ENCODE peak calls at places on chromosomes 4 and X, in eight cellular contexts. One of them, this sample, is unnamed.

GRCh38 chr4:1208266-1208961 is 36.0 kb upstream of the SPON2 start:
- DNase-seq in astrocyte of the spinal cord: no peak
- DNase-seq in tibial nerve: no peak
- DNase-seq in PC-3: no peak
- DNase-seq in Panc1: no peak
- DNase-seq in right atrium auricular region: no peak
- DNase-seq in cardiac fibroblast: peak
- DNase-seq in suprapubic skin: peak
- DNase-seq in this sample: no peak

GRCh38 chr4:59553739-59554126 is 1646.4 kb upstream of the ADGRL3 start:
- DNase-seq in suprapubic skin: no peak
- DNase-seq in tibial nerve: no peak
- DNase-seq in PC-3: peak
- DNase-seq in right atrium auricular region: no peak
- DNase-seq in cardiac fibroblast: peak
- DNase-seq in astrocyte of the spinal cord: peak
- DNase-seq in Panc1: peak
- DNase-seq in this sample: peak

GRCh38 chr4:84673475-84674230 is 90.7 kb downstream of the CDS1 start:
- DNase-seq in PC-3: peak
- DNase-seq in tibial nerve: no peak
- DNase-seq in suprapubic skin: no peak
- DNase-seq in astrocyte of the spinal cord: peak
- DNase-seq in right atrium auricular region: no peak
- DNase-seq in Panc1: no peak
- DNase-seq in cardiac fibroblast: peak
- DNase-seq in this sample: peak

GRCh38 chr4:76830612-76831474 is 67.1 kb downstream of the SOWAHB start:
- DNase-seq in PC-3: peak
- DNase-seq in suprapubic skin: no peak
- DNase-seq in tibial nerve: no peak
- DNase-seq in right atrium auricular region: peak
- DNase-seq in cardiac fibroblast: peak
- DNase-seq in Panc1: peak
- DNase-seq in astrocyte of the spinal cord: peak
- DNase-seq in this sample: peak

GRCh38 chr4:1488831-1489638 is 82.8 kb upstream of the NKX1-1 start:
- DNase-seq in astrocyte of the spinal cord: no peak
- DNase-seq in Panc1: no peak
- DNase-seq in cardiac fibroblast: no peak
- DNase-seq in tibial nerve: no peak
- DNase-seq in PC-3: no peak
- DNase-seq in right atrium auricular region: no peak
- DNase-seq in suprapubic skin: peak
- DNase-seq in this sample: no peak

GRCh38 chrX:15567886-15568616 is 32.7 kb downstream of the ACE2 start:
- DNase-seq in cardiac fibroblast: peak
- DNase-seq in astrocyte of the spinal cord: no peak
- DNase-seq in PC-3: peak
- DNase-seq in suprapubic skin: no peak
- DNase-seq in right atrium auricular region: no peak
- DNase-seq in tibial nerve: no peak
- DNase-seq in Panc1: no peak
- DNase-seq in this sample: no peak

GRCh38 chrX:63746715-63747114 is 38.3 kb downstream of the ARHGEF9 start:
- DNase-seq in tibial nerve: no peak
- DNase-seq in Panc1: no peak
- DNase-seq in suprapubic skin: no peak
- DNase-seq in cardiac fibroblast: no peak
- DNase-seq in astrocyte of the spinal cord: no peak
- DNase-seq in PC-3: no peak
- DNase-seq in right atrium auricular region: no peak
- DNase-seq in this sample: no peak

GRCh38 chr4:188439641-188440311 is 300.5 kb downstream of the TRIML1 start:
- DNase-seq in suprapubic skin: no peak
- DNase-seq in cardiac fibroblast: peak
- DNase-seq in PC-3: peak
- DNase-seq in tibial nerve: no peak
- DNase-seq in astrocyte of the spinal cord: no peak
- DNase-seq in right atrium auricular region: no peak
- DNase-seq in Panc1: no peak
- DNase-seq in this sample: no peak

GRCh38 chr4:95363579-95363965 is 185.2 kb downstream of the UNC5C start:
- DNase-seq in right atrium auricular region: no peak
- DNase-seq in cardiac fibroblast: no peak
- DNase-seq in PC-3: no peak
- DNase-seq in tibial nerve: no peak
- DNase-seq in astrocyte of the spinal cord: no peak
- DNase-seq in Panc1: no peak
- DNase-seq in suprapubic skin: no peak
- DNase-seq in this sample: peak

GRCh38 chr4:113288257-113288656 is 238.8 kb downstream of the ANK2 start:
- DNase-seq in PC-3: no peak
- DNase-seq in cardiac fibroblast: no peak
- DNase-seq in tibial nerve: no peak
- DNase-seq in right atrium auricular region: no peak
- DNase-seq in suprapubic skin: no peak
- DNase-seq in Panc1: no peak
- DNase-seq in astrocyte of the spinal cord: no peak
- DNase-seq in this sample: no peak

GRCh38 chr4:101103381-101104142 is 243.8 kb downstream of the PPP3CA start:
- DNase-seq in suprapubic skin: no peak
- DNase-seq in astrocyte of the spinal cord: peak
- DNase-seq in cardiac fibroblast: peak
- DNase-seq in right atrium auricular region: no peak
- DNase-seq in PC-3: no peak
- DNase-seq in tibial nerve: no peak
- DNase-seq in Panc1: no peak
- DNase-seq in this sample: peak

GRCh38 chrX:105190252-105190853 is 30.1 kb downstream of the TEX13A start:
- DNase-seq in suprapubic skin: no peak
- DNase-seq in astrocyte of the spinal cord: peak
- DNase-seq in cardiac fibroblast: peak
- DNase-seq in Panc1: peak
- DNase-seq in right atrium auricular region: no peak
- DNase-seq in PC-3: peak
- DNase-seq in tibial nerve: no peak
- DNase-seq in this sample: peak

GRCh38 chr4:148515248-148515647 is 73.0 kb upstream of the NR3C2 start:
- DNase-seq in cardiac fibroblast: peak
- DNase-seq in astrocyte of the spinal cord: peak
- DNase-seq in Panc1: no peak
- DNase-seq in tibial nerve: no peak
- DNase-seq in suprapubic skin: no peak
- DNase-seq in PC-3: peak
- DNase-seq in right atrium auricular region: no peak
- DNase-seq in this sample: no peak

GRCh38 chrX:74251006-74251930 is 52.7 kb upstream of the ZCCHC13 start:
- DNase-seq in PC-3: peak
- DNase-seq in astrocyte of the spinal cord: no peak
- DNase-seq in tibial nerve: no peak
- DNase-seq in Panc1: no peak
- DNase-seq in suprapubic skin: no peak
- DNase-seq in cardiac fibroblast: peak
- DNase-seq in right atrium auricular region: no peak
- DNase-seq in this sample: peak

GRCh38 chr4:17523626-17524025 is 8.7 kb downstream of the CLRN2 start:
- DNase-seq in suprapubic skin: no peak
- DNase-seq in tibial nerve: no peak
- DNase-seq in cardiac fibroblast: no peak
- DNase-seq in astrocyte of the spinal cord: no peak
- DNase-seq in Panc1: no peak
- DNase-seq in right atrium auricular region: no peak
- DNase-seq in PC-3: no peak
- DNase-seq in this sample: no peak

GRCh38 chr4:147157860-147158701 is 212.4 kb upstream of the TTC29 start:
- DNase-seq in cardiac fibroblast: peak
- DNase-seq in Panc1: no peak
- DNase-seq in suprapubic skin: peak
- DNase-seq in PC-3: peak
- DNase-seq in tibial nerve: no peak
- DNase-seq in right atrium auricular region: no peak
- DNase-seq in astrocyte of the spinal cord: peak
- DNase-seq in this sample: peak

GRCh38 chr4:112516076-112516385 is at the start of gene NEUROG2:
- DNase-seq in tibial nerve: no peak
- DNase-seq in PC-3: no peak
- DNase-seq in right atrium auricular region: no peak
- DNase-seq in Panc1: no peak
- DNase-seq in suprapubic skin: no peak
- DNase-seq in astrocyte of the spinal cord: no peak
- DNase-seq in cardiac fibroblast: no peak
- DNase-seq in this sample: no peak

GRCh38 chr4:73447701-73448100 is 11.7 kb downstream of the AFP start:
- DNase-seq in cardiac fibroblast: peak
- DNase-seq in suprapubic skin: no peak
- DNase-seq in right atrium auricular region: no peak
- DNase-seq in astrocyte of the spinal cord: peak
- DNase-seq in PC-3: peak
- DNase-seq in Panc1: no peak
- DNase-seq in tibial nerve: no peak
- DNase-seq in this sample: no peak

GRCh38 chrX:133983243-133983973 is 2.0 kb downstream of the GPC3 start:
- DNase-seq in tibial nerve: no peak
- DNase-seq in cardiac fibroblast: no peak
- DNase-seq in astrocyte of the spinal cord: no peak
- DNase-seq in Panc1: no peak
- DNase-seq in PC-3: no peak
- DNase-seq in right atrium auricular region: no peak
- DNase-seq in suprapubic skin: no peak
- DNase-seq in this sample: no peak

GRCh38 chrX:76802698-76803097 is 375.2 kb downstream of the MAGEE1 start:
- DNase-seq in right atrium auricular region: no peak
- DNase-seq in cardiac fibroblast: peak
- DNase-seq in PC-3: peak
- DNase-seq in suprapubic skin: no peak
- DNase-seq in Panc1: no peak
- DNase-seq in astrocyte of the spinal cord: no peak
- DNase-seq in tibial nerve: no peak
- DNase-seq in this sample: peak

GRCh38 chrX:131270085-131270484 is 19.0 kb downstream of the IGSF1 start:
- DNase-seq in PC-3: no peak
- DNase-seq in Panc1: no peak
- DNase-seq in cardiac fibroblast: no peak
- DNase-seq in suprapubic skin: no peak
- DNase-seq in astrocyte of the spinal cord: no peak
- DNase-seq in tibial nerve: no peak
- DNase-seq in right atrium auricular region: no peak
- DNase-seq in this sample: no peak

GRCh38 chr4:17781831-17782287 is 438 bp upstream of the FAM184B start:
- DNase-seq in suprapubic skin: no peak
- DNase-seq in PC-3: no peak
- DNase-seq in Panc1: no peak
- DNase-seq in astrocyte of the spinal cord: no peak
- DNase-seq in right atrium auricular region: no peak
- DNase-seq in cardiac fibroblast: no peak
- DNase-seq in tibial nerve: no peak
- DNase-seq in this sample: no peak

GRCh38 chrX:132671229-132671641 is 182.4 kb upstream of the MBNL3 start:
- DNase-seq in astrocyte of the spinal cord: no peak
- DNase-seq in cardiac fibroblast: no peak
- DNase-seq in right atrium auricular region: no peak
- DNase-seq in suprapubic skin: no peak
- DNase-seq in tibial nerve: no peak
- DNase-seq in Panc1: no peak
- DNase-seq in PC-3: peak
- DNase-seq in this sample: no peak

GRCh38 chr4:16011173-16011572 is 48.2 kb upstream of the FGFBP2 start:
- DNase-seq in suprapubic skin: no peak
- DNase-seq in PC-3: no peak
- DNase-seq in Panc1: no peak
- DNase-seq in cardiac fibroblast: no peak
- DNase-seq in astrocyte of the spinal cord: no peak
- DNase-seq in tibial nerve: no peak
- DNase-seq in right atrium auricular region: no peak
- DNase-seq in this sample: no peak

GRCh38 chrX:39619182-39620009 is 478.4 kb downstream of the BCOR start:
- DNase-seq in cardiac fibroblast: peak
- DNase-seq in astrocyte of the spinal cord: no peak
- DNase-seq in tibial nerve: no peak
- DNase-seq in right atrium auricular region: no peak
- DNase-seq in Panc1: no peak
- DNase-seq in PC-3: peak
- DNase-seq in suprapubic skin: no peak
- DNase-seq in this sample: peak

GRCh38 chr4:89509708-89510269 is 202.2 kb upstream of the GPRIN3 start:
- DNase-seq in tibial nerve: no peak
- DNase-seq in PC-3: no peak
- DNase-seq in cardiac fibroblast: peak
- DNase-seq in suprapubic skin: no peak
- DNase-seq in astrocyte of the spinal cord: peak
- DNase-seq in right atrium auricular region: no peak
- DNase-seq in Panc1: no peak
- DNase-seq in this sample: peak

GRCh38 chr4:38160487-38161207 is 200.4 kb downstream of the PTTG2 start:
- DNase-seq in Panc1: no peak
- DNase-seq in cardiac fibroblast: peak
- DNase-seq in suprapubic skin: no peak
- DNase-seq in astrocyte of the spinal cord: peak
- DNase-seq in right atrium auricular region: peak
- DNase-seq in tibial nerve: no peak
- DNase-seq in PC-3: peak
- DNase-seq in this sample: peak

GRCh38 chr4:141467225-141467624 is 169.2 kb upstream of the IL15 start:
- DNase-seq in tibial nerve: no peak
- DNase-seq in suprapubic skin: no peak
- DNase-seq in cardiac fibroblast: no peak
- DNase-seq in astrocyte of the spinal cord: no peak
- DNase-seq in PC-3: no peak
- DNase-seq in right atrium auricular region: no peak
- DNase-seq in Panc1: no peak
- DNase-seq in this sample: no peak
- TF ChIP-seq CTCF in tibial nerve: no peak
- TF ChIP-seq CTCF in suprapubic skin: no peak
- TF ChIP-seq CTCF in cardiac fibroblast: no peak
- TF ChIP-seq CTCF in astrocyte of the spinal cord: no peak
- TF ChIP-seq CTCF in PC-3: no peak
- TF ChIP-seq CTCF in right atrium auricular region: no peak
- TF ChIP-seq CTCF in Panc1: no peak
- TF ChIP-seq CTCF in this sample: no peak

GRCh38 chrX:72141372-72142004 is 9.8 kb upstream of the RTL5 start:
- DNase-seq in PC-3: peak
- DNase-seq in Panc1: no peak
- DNase-seq in suprapubic skin: no peak
- DNase-seq in right atrium auricular region: no peak
- DNase-seq in cardiac fibroblast: no peak
- DNase-seq in tibial nerve: no peak
- DNase-seq in astrocyte of the spinal cord: no peak
- DNase-seq in this sample: peak
- H3K4me3 ChIP-seq in PC-3: no peak
- H3K4me3 ChIP-seq in Panc1: no peak
- H3K4me3 ChIP-seq in suprapubic skin: no peak
- H3K4me3 ChIP-seq in right atrium auricular region: no peak
- H3K4me3 ChIP-seq in cardiac fibroblast: no peak
- H3K4me3 ChIP-seq in tibial nerve: no peak
- H3K4me3 ChIP-seq in astrocyte of the spinal cord: no peak
- H3K4me3 ChIP-seq in this sample: no peak

GRCh38 chrX:10636337-10636736 is 16.0 kb upstream of the MID1 start:
- DNase-seq in PC-3: peak
- DNase-seq in tibial nerve: no peak
- DNase-seq in cardiac fibroblast: peak
- DNase-seq in astrocyte of the spinal cord: peak
- DNase-seq in Panc1: no peak
- DNase-seq in suprapubic skin: no peak
- DNase-seq in right atrium auricular region: no peak
- DNase-seq in this sample: peak
- TF ChIP-seq CTCF in PC-3: peak
- TF ChIP-seq CTCF in tibial nerve: peak
- TF ChIP-seq CTCF in cardiac fibroblast: peak
- TF ChIP-seq CTCF in astrocyte of the spinal cord: peak
- TF ChIP-seq CTCF in Panc1: peak
- TF ChIP-seq CTCF in suprapubic skin: peak
- TF ChIP-seq CTCF in right atrium auricular region: peak
- TF ChIP-seq CTCF in this sample: peak

GRCh38 chrX:30951003-30951402 is 61.9 kb upstream of the TAB3 start:
- DNase-seq in astrocyte of the spinal cord: no peak
- DNase-seq in tibial nerve: no peak
- DNase-seq in suprapubic skin: no peak
- DNase-seq in right atrium auricular region: no peak
- DNase-seq in PC-3: no peak
- DNase-seq in cardiac fibroblast: no peak
- DNase-seq in Panc1: no peak
- DNase-seq in this sample: no peak
- H3K4me3 ChIP-seq in astrocyte of the spinal cord: no peak
- H3K4me3 ChIP-seq in tibial nerve: no peak
- H3K4me3 ChIP-seq in suprapubic skin: no peak
- H3K4me3 ChIP-seq in right atrium auricular region: no peak
- H3K4me3 ChIP-seq in PC-3: no peak
- H3K4me3 ChIP-seq in cardiac fibroblast: no peak
- H3K4me3 ChIP-seq in Panc1: no peak
- H3K4me3 ChIP-seq in this sample: no peak

This sample was measured in fibroblast of villous mesenchyme.